ENCODE peak calls at places on chromosomes 2 and 18, in seven cellular contexts. M, K, Z, J, N, W and I are unnamed samples.

GRCh38 chr2:887639-888038 is 63.0 kb upstream of the SNTG2 start:
- DNase-seq in M (no peak), K (no peak), Z (no peak), J (no peak), N (no peak), W (no peak), I (no peak)

GRCh38 chr2:118300807-118301206 is 212.5 kb downstream of the INSIG2 start:
- DNase-seq in M (no peak), K (no peak), Z (no peak), J (no peak), N (no peak), W (no peak), I (no peak)

GRCh38 chr2:128306931-128307460 is 11.7 kb downstream of the HS6ST1 start:
- DNase-seq in M (no peak), K (no peak), Z (no peak), J (no peak), N (no peak), W (no peak), I (no peak)

GRCh38 chr18:24968233-24968775 is 383.7 kb downstream of the ZNF521 start:
- DNase-seq in M (no peak), K (no peak), Z (no peak), J (no peak), N (no peak), W (no peak), I (no peak)

GRCh38 chr2:160876029-160876428 is 284.2 kb upstream of the TANK start:
- DNase-seq in M (no peak), K (no peak), Z (no peak), J (no peak), N (no peak), W (no peak), I (peak)

GRCh38 chr18:64409511-64409910 is 260.6 kb upstream of the LINC00305 start:
- DNase-seq in M (peak), K (peak), Z (no peak), J (no peak), N (no peak), W (no peak), I (peak)

GRCh38 chr18:45666520-45666919 is 51.2 kb downstream of the SLC14A2 start:
- DNase-seq in M (no peak), K (no peak), Z (no peak), J (no peak), N (no peak), W (no peak), I (no peak)

GRCh38 chr2:70822843-70823629 is 2.6 kb upstream of the CLEC4F start:
- DNase-seq in M (no peak), K (no peak), Z (no peak), J (no peak), N (no peak), W (no peak), I (no peak)

GRCh38 chr18:79121746-79122474 is 52.7 kb downstream of the ATP9B start:
- DNase-seq in M (peak), K (no peak), Z (no peak), J (no peak), N (no peak), W (no peak), I (no peak)

GRCh38 chr2:61272421-61273070 is 110.6 kb downstream of the C2orf74 start:
- DNase-seq in M (peak), K (no peak), Z (no peak), J (no peak), N (no peak), W (no peak), I (no peak)

GRCh38 chr2:109130726-109130995 is 1.7 kb downstream of the SH3RF3 start:
- DNase-seq in M (no peak), K (no peak), Z (no peak), J (no peak), N (no peak), W (no peak), I (no peak)

GRCh38 chr2:15243762-15244161 is 317.4 kb downstream of the NBAS start:
- DNase-seq in M (peak), K (no peak), Z (no peak), J (no peak), N (no peak), W (no peak), I (no peak)

GRCh38 chr2:130823886-130824491 is 12.7 kb upstream of the ARHGEF4 start:
- DNase-seq in M (no peak), K (peak), Z (no peak), J (no peak), N (no peak), W (peak), I (no peak)

GRCh38 chr2:38462121-38462634 is 85.1 kb upstream of the ATL2 start:
- DNase-seq in M (peak), K (peak), Z (no peak), J (peak), N (peak), W (no peak), I (no peak)

GRCh38 chr2:108583903-108584520 is 49.7 kb downstream of the LIMS1 start:
- DNase-seq in M (peak), K (peak), Z (no peak), J (no peak), N (no peak), W (peak), I (peak)

GRCh38 chr2:206250041-206250897 is 24.2 kb upstream of the ZDBF2 start:
- DNase-seq in M (peak), K (no peak), Z (no peak), J (no peak), N (no peak), W (no peak), I (no peak)

GRCh38 chr2:207434903-207435302 is 94.9 kb upstream of the CREB1 start:
- DNase-seq in M (no peak), K (no peak), Z (no peak), J (no peak), N (no peak), W (no peak), I (no peak)

GRCh38 chr18:59876310-59876626 is 23.5 kb upstream of the PMAIP1 start:
- DNase-seq in M (no peak), K (no peak), Z (no peak), J (no peak), N (no peak), W (no peak), I (no peak)

GRCh38 chr2:102301867-102302362 is 9.4 kb upstream of the IL1RL1 start:
- DNase-seq in M (peak), K (peak), Z (no peak), J (no peak), N (no peak), W (peak), I (no peak)

GRCh38 chr2:3183766-3184165 is 193.9 kb downstream of the EIPR1 start:
- DNase-seq in M (no peak), K (no peak), Z (no peak), J (no peak), N (no peak), W (no peak), I (no peak)

GRCh38 chr2:217193431-217194075 is 333.7 kb upstream of the TNP1 start:
- DNase-seq in M (no peak), K (no peak), Z (no peak), J (no peak), N (no peak), W (no peak), I (no peak)

GRCh38 chr2:176157499-176158305 is 595 bp downstream of the HOXD3 start:
- DNase-seq in M (no peak), K (no peak), Z (no peak), J (no peak), N (no peak), W (no peak), I (peak)

GRCh38 chr2:590214-591175 is 86.7 kb downstream of the TMEM18 start:
- DNase-seq in M (no peak), K (no peak), Z (no peak), J (no peak), N (no peak), W (no peak), I (no peak)

GRCh38 chr18:54878057-54878661 is 49.9 kb downstream of the RAB27B start:
- DNase-seq in M (peak), K (no peak), Z (no peak), J (no peak), N (no peak), W (no peak), I (no peak)

GRCh38 chr2:237895544-237896506 is 36.4 kb downstream of the RAMP1 start:
- DNase-seq in M (no peak), K (peak), Z (no peak), J (no peak), N (peak), W (no peak), I (no peak)

GRCh38 chr2:237894986-237895543 is 35.6 kb downstream of the RAMP1 start:
- DNase-seq in M (no peak), K (no peak), Z (no peak), J (no peak), N (peak), W (no peak), I (no peak)

GRCh38 chr2:237894396-237894979 is 35.1 kb downstream of the RAMP1 start:
- DNase-seq in M (no peak), K (no peak), Z (no peak), J (no peak), N (peak), W (no peak), I (no peak)

GRCh38 chr2:237892478-237892877 is 33.1 kb downstream of the RAMP1 start:
- DNase-seq in M (no peak), K (no peak), Z (no peak), J (no peak), N (no peak), W (no peak), I (no peak)

DNA sequence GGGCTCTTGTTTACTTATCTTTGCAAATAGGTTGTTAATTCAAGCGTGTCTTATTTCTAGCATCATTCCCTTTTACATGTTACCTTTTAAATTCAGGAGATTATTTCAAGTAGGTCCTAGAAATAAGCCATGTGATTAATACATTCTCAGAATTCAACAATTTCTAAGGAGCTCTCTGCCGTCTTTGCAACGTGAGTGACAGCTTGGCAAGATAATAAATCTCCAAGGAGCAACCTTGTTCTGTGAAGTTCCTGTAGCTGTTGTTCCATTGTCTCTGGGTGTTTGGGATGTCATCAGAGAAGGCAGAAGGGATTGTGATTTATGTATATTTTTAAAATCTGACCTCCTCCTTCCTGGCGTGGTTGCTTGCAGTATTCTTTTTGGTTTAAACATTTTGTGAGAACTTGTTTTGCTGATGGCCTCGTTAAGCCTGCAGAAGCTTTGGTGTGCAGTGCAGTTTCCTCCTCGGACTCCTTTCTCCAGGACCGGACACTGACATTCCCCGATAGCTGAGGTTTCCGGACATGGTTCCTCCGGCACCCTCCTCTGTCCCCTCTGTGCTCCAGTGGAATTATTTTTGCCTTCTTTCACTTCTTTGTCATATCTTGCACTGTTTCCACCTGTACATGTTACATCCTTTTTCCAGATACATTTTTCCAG is 33.6 kb downstream of the RAMP1 start:
- DNase-seq in M (no peak), K (no peak), Z (no peak), J (no peak), N (no peak), W (no peak), I (peak)
- H3K4me3 ChIP-seq in M (no peak), K (no peak), Z (no peak), J (no peak), N (no peak), W (no peak), I (no peak)

DNA sequence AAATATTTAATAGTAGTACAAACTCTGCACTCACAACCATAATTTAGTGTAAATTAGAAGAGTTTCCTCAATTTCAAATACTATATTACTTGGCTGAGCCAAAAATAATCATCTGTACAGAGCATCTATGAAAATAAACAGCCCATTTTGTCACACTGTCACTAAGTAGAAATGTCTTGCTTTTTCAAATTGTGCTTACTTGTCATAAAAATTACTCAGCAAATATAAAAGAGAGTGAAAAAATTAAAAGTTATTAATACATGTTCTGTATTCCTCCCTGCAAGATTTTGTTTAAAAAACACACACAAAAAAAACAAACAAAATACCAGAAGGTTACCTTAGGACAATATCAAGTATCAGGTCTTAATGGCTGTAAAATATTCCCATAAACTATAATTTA is 155.7 kb downstream of the DLGAP1 start:
- DNase-seq in M (no peak), K (no peak), Z (no peak), J (no peak), N (no peak), W (no peak), I (no peak)
- H3K4me3 ChIP-seq in M (no peak), K (no peak), Z (no peak), J (no peak), N (no peak), W (no peak), I (no peak)

DNA sequence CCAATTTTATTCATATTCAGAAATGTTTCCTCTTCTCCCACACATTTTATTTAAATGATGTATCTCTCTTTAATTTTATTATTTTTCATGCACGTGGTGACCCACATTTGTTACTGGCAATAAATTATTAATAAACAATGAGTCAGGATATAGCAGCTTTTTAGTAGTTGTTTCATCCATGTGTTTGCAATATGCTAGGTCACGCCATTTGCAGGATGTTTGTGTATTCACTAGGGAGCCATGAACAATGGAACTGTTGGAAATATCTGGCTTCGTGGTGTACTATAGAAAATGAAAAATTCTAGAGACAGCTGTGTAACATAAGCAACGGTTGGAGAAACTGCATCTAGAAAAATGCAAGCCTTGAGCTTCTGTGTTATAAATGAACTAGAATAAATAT is 176.0 kb upstream of the COL3A1 start:
- DNase-seq in M (peak), K (no peak), Z (no peak), J (no peak), N (no peak), W (no peak), I (no peak)
- H3K4me3 ChIP-seq in M (no peak), K (no peak), Z (no peak), J (no peak), N (no peak), W (no peak), I (no peak)

DNA sequence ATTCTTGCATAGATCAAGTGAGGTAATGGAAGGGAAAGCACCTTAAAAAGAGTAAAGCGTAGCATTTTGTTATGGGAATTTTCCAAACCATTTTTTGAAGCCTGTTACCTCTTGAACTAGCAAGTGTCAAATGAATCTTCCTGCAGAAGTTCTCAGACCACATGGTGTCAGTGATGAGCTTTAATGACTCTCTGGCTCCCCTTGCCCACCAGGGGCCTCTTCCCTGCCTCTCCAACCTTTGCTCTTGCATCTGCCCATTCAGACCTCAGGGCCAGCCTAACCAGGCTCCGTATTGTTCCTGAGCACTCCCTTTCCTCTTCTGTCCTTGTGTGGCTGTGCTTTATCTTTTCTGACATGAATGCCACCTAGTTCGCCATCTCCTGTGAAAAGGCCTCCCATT is 155.9 kb downstream of the DIS3L2 start:
- DNase-seq in M (no peak), K (no peak), Z (no peak), J (no peak), N (no peak), W (no peak), I (no peak)
- H3K4me3 ChIP-seq in M (no peak), K (no peak), Z (no peak), J (no peak), N (no peak), W (no peak), I (no peak)

GRCh38 chr2:181459646-181460045 is 2.5 kb downstream of the ITGA4 start:
- DNase-seq in M (peak), K (no peak), Z (no peak), J (no peak), N (no peak), W (no peak), I (no peak)

GRCh38 chr2:181457741-181458425 is 697 bp downstream of the ITGA4 start:
- DNase-seq in M (peak), K (peak), Z (peak), J (no peak), N (no peak), W (peak), I (peak)

GRCh38 chr2:181457121-181457740 is at the start of gene ITGA4:
- DNase-seq in M (peak), K (peak), Z (peak), J (no peak), N (peak), W (peak), I (peak)

GRCh38 chr2:181456660-181457120 is 496 bp upstream of the ITGA4 start:
- DNase-seq in M (peak), K (peak), Z (peak), J (no peak), N (no peak), W (peak), I (peak)

DNA sequence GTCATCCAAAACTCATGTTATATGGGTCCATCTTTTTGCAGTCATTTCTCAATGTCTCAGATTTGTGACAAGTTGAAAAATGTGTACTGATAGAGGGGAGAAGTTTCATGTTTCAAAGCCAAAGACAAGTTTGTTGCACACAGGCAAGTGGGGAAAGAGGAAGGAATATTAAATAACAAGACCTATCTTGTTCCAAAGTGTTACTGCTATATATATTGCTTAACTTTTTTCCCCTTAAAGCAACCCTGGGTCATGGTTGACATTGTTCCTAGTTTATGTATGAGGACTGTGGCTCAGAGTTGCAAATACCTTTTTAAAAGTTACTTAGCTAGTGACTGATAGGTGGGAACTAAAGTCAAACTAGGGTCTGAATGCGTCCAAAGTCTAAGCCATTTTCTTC is 1.7 kb downstream of the ITGA4 start:
- DNase-seq in M (no peak), K (no peak), Z (no peak), J (no peak), N (no peak), W (no peak), I (no peak)
- H3K4me3 ChIP-seq in M (no peak), K (no peak), Z (peak), J (no peak), N (no peak), W (peak), I (peak)

GRCh38 chr2:65779021-65779420 is 346.6 kb upstream of the SPRED2 start:
- DNase-seq in M (no peak), K (no peak), Z (no peak), J (no peak), N (no peak), W (no peak), I (no peak)

GRCh38 chr2:65781756-65782155 is 349.4 kb upstream of the SPRED2 start:
- DNase-seq in M (no peak), K (no peak), Z (no peak), J (no peak), N (no peak), W (no peak), I (no peak)

GRCh38 chr2:65782186-65782585 is 349.8 kb upstream of the SPRED2 start:
- DNase-seq in M (no peak), K (no peak), Z (no peak), J (no peak), N (no peak), W (no peak), I (no peak)

GRCh38 chr2:65782996-65783650 is 350.7 kb upstream of the SPRED2 start:
- DNase-seq in M (no peak), K (no peak), Z (no peak), J (no peak), N (no peak), W (no peak), I (no peak)

GRCh38 chr2:65778126-65778525 is 345.7 kb upstream of the SPRED2 start:
- DNase-seq in M (no peak), K (no peak), Z (no peak), J (no peak), N (no peak), W (no peak), I (no peak)
- H3K4me3 ChIP-seq in M (no peak), K (no peak), Z (no peak), J (no peak), N (no peak), W (no peak), I (no peak)

DNA sequence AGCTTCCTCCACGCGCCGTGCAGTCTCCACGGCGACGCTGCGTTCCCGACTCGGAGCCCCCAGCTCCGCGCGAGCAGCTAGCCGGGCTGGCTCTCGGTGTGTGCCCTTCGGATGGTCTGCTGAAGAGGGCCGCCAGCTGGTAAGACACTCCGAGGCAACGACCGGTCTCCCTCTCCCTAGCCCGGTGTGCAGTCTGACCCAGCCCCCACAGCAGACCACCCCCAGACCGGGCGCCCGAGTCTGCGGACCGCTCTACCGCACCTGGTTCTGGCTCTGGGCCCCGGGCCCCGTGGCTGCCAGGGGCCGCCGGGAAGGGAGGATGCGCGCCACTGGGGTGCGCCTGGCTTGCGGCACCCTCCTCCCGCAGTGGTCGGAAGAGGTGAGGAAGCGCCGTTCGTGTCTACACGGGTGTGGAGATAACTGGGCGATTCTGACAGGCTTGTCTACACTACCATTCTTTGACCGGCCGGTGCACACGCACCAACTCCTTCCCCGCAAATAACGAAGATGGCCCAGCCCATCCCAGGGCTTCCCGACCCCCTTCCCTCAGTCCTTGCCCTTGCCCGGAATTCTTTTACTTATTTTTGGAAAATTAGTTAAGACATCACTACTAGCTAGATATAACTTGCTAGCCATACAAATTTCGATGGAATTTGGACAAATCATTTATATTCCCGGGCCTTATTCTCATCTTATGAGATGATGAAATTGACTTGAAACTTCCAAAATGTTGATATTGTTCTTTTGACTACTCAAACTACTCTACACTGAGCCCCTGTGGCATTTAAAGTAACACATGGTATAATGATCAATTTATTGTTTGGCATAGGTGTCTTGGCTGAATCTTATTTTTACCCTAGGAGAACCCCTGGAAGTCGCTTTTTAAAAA is 1.1 kb downstream of the ERICH2 start:
- DNase-seq in M (no peak), K (no peak), Z (peak), J (no peak), N (no peak), W (peak), I (peak)
- H3K4me3 ChIP-seq in M (peak), K (peak), Z (peak), J (peak), N (peak), W (peak), I (peak)